ENCODE peak calls at places on chromosome 1, in ten cellular contexts. H is endothelial cell, G is HS-5, U is left colon, D is M059J, T is KBM-7, X is A673, I is NCI-H1105 treated with DMSO at 0.1 percent for 48 hours, M is HTR-8/SVneo, V is T-helper 9 cell. N is an unnamed sample.

GRCh38 chr1:177270863-177271262 is 100.1 kb downstream of the BRINP2 start:
- DNase-seq in H (no peak), G (no peak), U (no peak), D (no peak), T (no peak), X (no peak), I (no peak), M (no peak), V (no peak), N (no peak)

GRCh38 chr1:235802901-235803423 is 63.7 kb downstream of the LYST start:
- DNase-seq in H (no peak), G (no peak), U (no peak), D (no peak), T (no peak), X (no peak), I (no peak), M (no peak), V (no peak), N (no peak)

GRCh38 chr1:20399606-20400180 is 86.3 kb downstream of the CAMK2N1 start:
- DNase-seq in H (no peak), G (no peak), U (no peak), D (peak; percentile 45), T (no peak), X (no peak), I (no peak), M (no peak), V (no peak), N (no peak)

GRCh38 chr1:8096105-8097011 is 70.2 kb upstream of the ERRFI1 start:
- DNase-seq in H (no peak), G (peak; percentile 96), U (no peak), D (peak; percentile 95), T (no peak), X (peak; percentile 58), I (no peak), M (no peak), V (no peak), N (no peak)

GRCh38 chr1:209850342-209850979 is 22.7 kb downstream of the UTP25 start:
- DNase-seq in H (peak; percentile 76), G (no peak), U (peak; percentile 22), D (peak; percentile 51), T (peak; percentile 37), X (peak; percentile 96), I (peak; percentile 67), M (peak; percentile 58), V (no peak), N (no peak)

GRCh38 chr1:46080257-46080656 is 52.2 kb downstream of the PIK3R3 start:
- DNase-seq in H (no peak), G (no peak), U (no peak), D (no peak), T (no peak), X (no peak), I (no peak), M (no peak), V (no peak), N (no peak)

GRCh38 chr1:89781494-89782126 is 39.2 kb upstream of the LRRC8D start:
- DNase-seq in H (no peak), G (no peak), U (no peak), D (no peak), T (no peak), X (no peak), I (no peak), M (no peak), V (peak; percentile 31), N (no peak)

GRCh38 chr1:236168716-236169429 is 26.5 kb downstream of the GPR137B start:
- DNase-seq in H (no peak), G (peak; percentile 19), U (peak; percentile 53), D (peak; percentile 62), T (no peak), X (no peak), I (no peak), M (no peak), V (no peak), N (no peak)

GRCh38 chr1:80731241-80731894 is 1069.4 kb upstream of the ADGRL2 start:
- DNase-seq in H (no peak), G (no peak), U (no peak), D (no peak), T (no peak), X (no peak), I (peak; percentile 16), M (no peak), V (no peak), N (no peak)

GRCh38 chr1:51491166-51491981 is 27.7 kb downstream of the EPS15 start:
- DNase-seq in H (no peak), G (no peak), U (peak; percentile 48), D (no peak), T (no peak), X (no peak), I (peak; percentile 10), M (no peak), V (no peak), N (no peak)

GRCh38 chr1:154870117-154870571 is at the start of gene KCNN3:
- DNase-seq in H (peak; percentile 94), G (peak; percentile 67), U (peak; percentile 91), D (peak; percentile 90), T (peak; percentile 92), X (peak; percentile 98), I (peak; percentile 94), M (peak; percentile 83), V (peak; percentile 63), N (peak; percentile 95)

GRCh38 chr1:24390924-24391782 is 22.4 kb downstream of the STPG1 start:
- DNase-seq in H (peak; percentile 78), G (no peak), U (peak; percentile 73), D (peak; percentile 80), T (peak; percentile 75), X (peak; percentile 85), I (peak; percentile 74), M (peak; percentile 68), V (peak; percentile 59), N (peak; percentile 89)

GRCh38 chr1:243420369-243420768 is 164.5 kb downstream of the SDCCAG8 start:
- DNase-seq in H (no peak), G (no peak), U (no peak), D (peak; percentile 33), T (no peak), X (no peak), I (no peak), M (no peak), V (no peak), N (no peak)

GRCh38 chr1:43405219-43405875 is 15.6 kb downstream of the SZT2 start:
- DNase-seq in H (no peak), G (no peak), U (no peak), D (peak; percentile 29), T (no peak), X (no peak), I (no peak), M (no peak), V (no peak), N (no peak)

GRCh38 chr1:35930593-35931423 is at the start of gene AGO3:
- DNase-seq in H (peak; percentile 76), G (peak; percentile 47), U (peak; percentile 85), D (peak; percentile 87), T (peak; percentile 95), X (peak; percentile 96), I (peak; percentile 88), M (peak; percentile 71), V (peak; percentile 82), N (peak; percentile 88)

GRCh38 chr1:67072749-67073148 is 18.8 kb upstream of the SLC35D1 start:
- DNase-seq in H (no peak), G (no peak), U (no peak), D (no peak), T (no peak), X (no peak), I (no peak), M (no peak), V (no peak), N (no peak)

GRCh38 chr1:9066945-9067807 is 2.3 kb downstream of the SLC2A5 start:
- DNase-seq in H (no peak), G (peak; percentile 92), U (peak; percentile 32), D (peak; percentile 92), T (no peak), X (no peak), I (no peak), M (peak; percentile 39), V (no peak), N (no peak)

GRCh38 chr1:205925730-205926129 is 17.5 kb downstream of the SLC26A9 start:
- DNase-seq in H (no peak), G (peak; percentile 86), U (no peak), D (peak; percentile 95), T (no peak), X (peak; percentile 70), I (no peak), M (no peak), V (no peak), N (no peak)

GRCh38 chr1:103056423-103056822 is 51.9 kb downstream of the COL11A1 start:
- DNase-seq in H (no peak), G (no peak), U (no peak), D (no peak), T (no peak), X (no peak), I (no peak), M (no peak), V (no peak), N (no peak)

GRCh38 chr1:29197590-29197924 is 15.9 kb upstream of the SRSF4 start:
- DNase-seq in H (peak; percentile 27), G (no peak), U (peak; percentile 50), D (peak; percentile 59), T (peak; percentile 54), X (peak; percentile 45), I (peak; percentile 51), M (peak; percentile 15), V (peak; percentile 7), N (no peak)

N was measured in cerebellum.